ENCODE peak calls at places on chromosomes 16 and 17, in four cellular contexts. V is endodermal cell, K is K562, E is A549. C is an unnamed sample.

GRCh38 chr16:76389126-76389525 is 111.9 kb downstream of the CNTNAP4 start:
- DNase-seq in K (no peak), V (no peak), E (no peak), C (no peak)

GRCh38 chr17:66469890-66470289 is 167.5 kb downstream of the PRKCA start:
- DNase-seq in V (no peak), K (no peak), E (no peak), C (no peak)

GRCh38 chr16:58501242-58502131 is 1.5 kb downstream of the NDRG4 start:
- DNase-seq in V (peak; percentile 95), E (no peak), K (peak; percentile 44), C (no peak)

GRCh38 chr16:20946015-20946629 is 45.6 kb downstream of the LYRM1 start:
- DNase-seq in E (no peak), V (no peak), K (peak; percentile 22), C (no peak)

GRCh38 chr17:40533896-40534295 is 31.4 kb downstream of the CCR7 start:
- DNase-seq in K (no peak), E (no peak), V (no peak), C (no peak)

GRCh38 chr17:62597150-62597549 is 30.3 kb upstream of the MRC2 start:
- DNase-seq in E (no peak), V (no peak), K (no peak), C (no peak)

GRCh38 chr17:14205992-14206461 is 30.6 kb downstream of the CDRT15 start:
- DNase-seq in V (no peak), K (no peak), E (no peak), C (no peak)

GRCh38 chr16:73020409-73020884 is 27.5 kb downstream of the ZFHX3 start:
- DNase-seq in V (peak; percentile 40), K (peak; percentile 9), E (peak; percentile 84), C (no peak)

GRCh38 chr17:58265902-58266875 is 14.5 kb downstream of the MPO start:
- DNase-seq in K (no peak), V (peak; percentile 22), E (no peak), C (no peak)

GRCh38 chr16:49756971-49757743 is 98.8 kb downstream of the ZNF423 start:
- DNase-seq in E (no peak), V (no peak), K (no peak), C (peak; percentile 62)

GRCh38 chr17:80068301-80069160 is 32.1 kb downstream of the CCDC40 start:
- DNase-seq in E (no peak), V (no peak), K (peak; percentile 27), C (peak; percentile 71)

GRCh38 chr17:29722411-29723198 is 99.9 kb upstream of the CORO6 start:
- DNase-seq in E (no peak), V (no peak), K (peak; percentile 68), C (peak; percentile 98)

GRCh38 chr16:86252596-86252995 is 257.7 kb upstream of the FOXF1 start:
- DNase-seq in V (peak; percentile 91), E (no peak), K (peak; percentile 62), C (peak; percentile 65)

GRCh38 chr16:11602321-11602720 is 15.6 kb upstream of the LITAF start:
- DNase-seq in K (no peak), E (no peak), V (no peak), C (no peak)

GRCh38 chr16:80197790-80198201 is 343.0 kb upstream of the DYNLRB2 start:
- DNase-seq in V (no peak), K (no peak), E (peak; percentile 36), C (no peak)

GRCh38 chr17:38914741-38915638 is 10.4 kb upstream of the LASP1NB start:
- DNase-seq in V (peak; percentile 86), K (no peak), E (no peak), C (no peak)

GRCh38 chr17:75105269-75106080 is 4.3 kb upstream of the ARMC7 start:
- DNase-seq in V (peak; percentile 98), K (peak; percentile 73), E (peak; percentile 90), C (peak; percentile 60)

GRCh38 chr16:67872131-67872630 is 671 bp upstream of the EDC4 start:
- DNase-seq in E (no peak), V (no peak), K (no peak), C (no peak)

GRCh38 chr17:75876938-75877751 is 1.2 kb downstream of the TRIM47 start:
- DNase-seq in E (peak; percentile 85), V (peak; percentile 80), K (no peak), C (peak; percentile 97)

GRCh38 chr17:10421946-10422542 is at the start of gene MYH8:
- DNase-seq in E (no peak), V (no peak), K (no peak), C (no peak)

GRCh38 chr16:76486740-76487139 is 209.5 kb downstream of the CNTNAP4 start:
- DNase-seq in E (no peak), V (no peak), K (no peak), C (no peak)

GRCh38 chr17:74241434-74241833 is 28.1 kb downstream of the TTYH2 start:
- DNase-seq in E (no peak), V (no peak), K (no peak), C (no peak)

GRCh38 chr16:71537643-71538042 is 11.4 kb downstream of the CHST4 start:
- DNase-seq in E (peak; percentile 63), V (peak; percentile 90), K (peak; percentile 64), C (peak; percentile 56)

GRCh38 chr17:50989149-50989548 is 123.0 kb upstream of the TOB1 start:
- DNase-seq in V (no peak), K (no peak), E (no peak), C (no peak)
- H3K27ac ChIP-seq in V (no peak overlapping the region), K (no peak overlapping the region), E (no peak overlapping the region), C (no peak overlapping the region)

GRCh38 chr17:64706224-64707076 is 44.3 kb upstream of the SMURF2 start:
- DNase-seq in E (peak; percentile 59), K (no peak), V (no peak), C (no peak)
- H3K4me3 ChIP-seq in E (no peak overlapping the region), K (no peak overlapping the region), V (no peak overlapping the region), C (no peak overlapping the region)

GRCh38 chr17:71709974-71710373 is 410.8 kb upstream of the SOX9 start:
- DNase-seq in E (no peak), K (no peak), V (no peak), C (no peak)

GRCh38 chr17:71709271-71709670 is 411.5 kb upstream of the SOX9 start:
- DNase-seq in E (no peak), K (no peak), V (no peak), C (no peak)

GRCh38 chr17:71713846-71714245 is 407.0 kb upstream of the SOX9 start:
- DNase-seq in K (no peak), V (no peak), E (no peak), C (no peak)
- H3K27ac ChIP-seq in K (no peak overlapping the region), V (no peak overlapping the region), E (no peak overlapping the region), C (no peak overlapping the region)

DNA sequence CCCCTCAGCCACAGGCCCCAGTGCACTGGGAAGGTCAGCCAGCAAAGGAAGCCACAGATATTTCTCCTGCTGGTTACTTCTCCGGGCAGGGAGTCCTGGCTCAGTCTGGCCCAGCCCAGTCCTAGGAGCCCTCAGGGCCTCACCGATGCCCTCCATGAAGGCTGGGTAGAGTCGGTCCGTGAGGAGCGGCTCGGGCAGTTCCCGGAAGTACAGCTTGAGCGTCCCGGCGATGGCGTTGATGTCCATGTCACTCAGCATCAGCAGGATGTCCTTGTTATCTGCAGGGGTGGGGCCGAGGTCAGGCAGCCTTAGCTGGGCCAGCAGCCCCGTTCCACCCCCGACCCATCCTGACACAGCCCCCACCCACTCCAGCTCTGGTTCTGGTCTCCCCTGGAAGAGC is 13.7 kb downstream of the TIMM22 start:
- DNase-seq in K (peak; percentile 16), V (no peak), E (no peak), C (no peak)
- H3K4me3 ChIP-seq in K (no peak overlapping the region), V (no peak overlapping the region), E (no peak overlapping the region), C (no peak overlapping the region)

DNA sequence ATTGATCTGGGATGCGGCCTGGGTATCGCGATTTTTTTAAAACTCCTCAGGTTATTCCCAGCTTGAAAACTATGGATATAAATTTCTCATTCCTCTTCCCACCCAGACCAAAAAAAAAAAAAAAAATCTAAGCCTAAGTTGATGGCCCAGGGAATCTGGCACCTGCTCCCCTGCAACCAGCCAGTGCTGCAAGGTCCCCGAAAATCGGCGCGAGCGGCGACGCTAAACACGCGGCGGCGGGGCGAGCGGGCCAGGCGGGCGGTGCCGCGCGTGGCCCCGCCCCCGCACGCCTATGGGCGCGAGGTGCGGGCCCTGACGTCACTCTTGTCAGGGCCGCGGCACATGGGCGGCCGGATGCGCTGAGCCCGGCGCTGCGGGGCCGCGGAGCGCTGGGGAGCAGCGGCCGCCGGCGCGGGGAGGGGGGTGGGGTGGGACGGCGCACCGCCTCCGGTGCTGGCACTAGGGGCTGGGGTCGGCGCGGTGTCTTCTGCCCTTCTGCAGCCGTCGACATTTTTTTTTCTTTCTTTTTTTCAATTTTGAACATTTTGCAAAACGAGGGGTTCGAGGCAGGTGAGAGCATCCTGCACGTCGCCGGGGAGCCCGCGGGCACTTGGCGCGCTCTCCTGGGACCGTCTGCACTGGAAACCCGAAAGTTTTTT is at the start of gene HLF:
- DNase-seq in E (peak; percentile 77), V (peak; percentile 93), K (peak; percentile 88), C (peak; percentile 91)
- H3K27ac ChIP-seq in E (peak within 1 kb of the TSS; percentile 53), V (no peak within 1 kb of the TSS), K (no peak within 1 kb of the TSS), C (no peak within 1 kb of the TSS)

GRCh38 chr17:82267575-82268379 is 5.7 kb downstream of the CSNK1D start:
- DNase-seq in E (peak; percentile 94), K (peak; percentile 83), V (no peak), C (peak; percentile 94)
- H3K4me3 ChIP-seq in E (peak overlapping the region; percentile 35), K (no peak overlapping the region), V (no peak overlapping the region), C (no peak overlapping the region)

GRCh38 chr17:45222273-45222993 is 748 bp downstream of the FMNL1 start:
- DNase-seq in E (no peak), V (peak; percentile 90), K (peak; percentile 63), C (no peak)

GRCh38 chr17:45221997-45222272 is 250 bp downstream of the FMNL1 start:
- DNase-seq in E (no peak), K (no peak), V (no peak), C (no peak)

GRCh38 chr17:45222994-45223540 is 1.4 kb downstream of the FMNL1 start:
- DNase-seq in K (peak; percentile 37), E (no peak), V (no peak), C (no peak)

GRCh38 chr17:45220079-45220478 is 1.6 kb upstream of the FMNL1 start:
- DNase-seq in V (no peak), K (no peak), E (no peak), C (no peak)

GRCh38 chr17:45221081-45221996 is at the start of gene FMNL1:
- DNase-seq in K (peak; percentile 65), V (peak; percentile 85), E (no peak), C (no peak)
- H3K27ac ChIP-seq in K (peak within 1 kb of the TSS; percentile 68), V (no peak within 1 kb of the TSS), E (peak within 1 kb of the TSS; percentile 97), C (no peak within 1 kb of the TSS)